ENCODE peak calls at places on chromosomes 5 and 9, in five cellular contexts. P, C, N, J and Q are unnamed samples.
A peak's percentile ranks its signal among the peaks of the same experiment; 100 is the strongest.

GRCh38 chr5:137997726-137998213 is 35.1 kb downstream of the FAM13B start:
- DNase-seq in P (peak; percentile 27), C (no peak), N (no peak), J (no peak), Q (no peak)

GRCh38 chr9:19028835-19029451 is 4.1 kb downstream of the SAXO1 start:
- DNase-seq in P (peak; percentile 83), C (no peak), N (no peak), J (peak; percentile 83), Q (peak; percentile 26)

GRCh38 chr9:17349816-17350215 is 215.0 kb downstream of the CNTLN start:
- DNase-seq in P (peak; percentile 37), C (no peak), N (no peak), J (no peak), Q (no peak)

GRCh38 chr5:1285141-1285540 is 9.7 kb downstream of the TERT start:
- DNase-seq in P (no peak), C (peak; percentile 52), N (no peak), J (no peak), Q (no peak)

GRCh38 chr5:92552206-92553160 is 1028.5 kb downstream of the NR2F1-AS1 start:
- DNase-seq in P (peak; percentile 100), C (no peak), N (no peak), J (no peak), Q (no peak)

GRCh38 chr5:73454379-73455036 is 5.9 kb upstream of the FOXD1 start:
- DNase-seq in P (peak; percentile 60), C (no peak), N (no peak), J (peak; percentile 78), Q (peak; percentile 59)

GRCh38 chr9:73199886-73200285 is 48.2 kb downstream of the ANXA1 start:
- DNase-seq in P (peak; percentile 8), C (no peak), N (no peak), J (peak; percentile 27), Q (no peak)

GRCh38 chr9:130215341-130216119 is 43.3 kb downstream of the NCS1 start:
- DNase-seq in P (peak; percentile 49), C (peak; percentile 89), N (no peak), J (no peak), Q (peak; percentile 33)

GRCh38 chr5:176578391-176578808 is 29.3 kb downstream of the CDHR2 start:
- DNase-seq in P (peak; percentile 26), C (no peak), N (peak; percentile 84), J (peak; percentile 53), Q (peak; percentile 42)

GRCh38 chr5:177491983-177492746 is 5.2 kb downstream of the PDLIM7 start:
- DNase-seq in P (no peak), C (no peak), N (no peak), J (no peak), Q (no peak)

GRCh38 chr5:72439192-72439591 is 68.0 kb downstream of the ZNF366 start:
- DNase-seq in P (no peak), C (no peak), N (no peak), J (no peak), Q (no peak)

GRCh38 chr5:31445041-31445600 is 86.8 kb downstream of the DROSHA start:
- DNase-seq in P (no peak), C (no peak), N (no peak), J (no peak), Q (no peak)

GRCh38 chr9:116434314-116434713 is 252.8 kb upstream of the TRIM32 start:
- DNase-seq in P (no peak), C (no peak), N (no peak), J (no peak), Q (no peak)

GRCh38 chr9:111030492-111030891 is 7.8 kb downstream of the LPAR1 start:
- DNase-seq in P (peak; percentile 31), C (no peak), N (no peak), J (peak; percentile 56), Q (no peak)

GRCh38 chr5:4104831-4105597 is 509.4 kb downstream of the IRX1 start:
- DNase-seq in P (no peak), C (no peak), N (no peak), J (no peak), Q (no peak)

GRCh38 chr9:112489039-112489546 is 2.5 kb downstream of the KIAA1958 start:
- DNase-seq in P (no peak), C (no peak), N (no peak), J (peak; percentile 58), Q (no peak)

GRCh38 chr5:51347704-51348103 is 35.5 kb upstream of the ISL1 start:
- DNase-seq in P (no peak), C (no peak), N (no peak), J (no peak), Q (no peak)

GRCh38 chr5:1417586-1418225 is 27.5 kb downstream of the SLC6A3 start:
- DNase-seq in P (no peak), C (peak; percentile 43), N (no peak), J (no peak), Q (no peak)

GRCh38 chr5:84382363-84383295 is 2.1 kb downstream of the EDIL3 start:
- DNase-seq in P (peak; percentile 51), C (peak; percentile 62), N (no peak), J (peak; percentile 72), Q (no peak)

GRCh38 chr5:107553063-107553676 is 117.6 kb downstream of the EFNA5 start:
- DNase-seq in P (no peak), C (no peak), N (no peak), J (no peak), Q (no peak)

GRCh38 chr5:66642538-66642937 is 46.3 kb downstream of the MAST4 start:
- DNase-seq in P (no peak), C (no peak), N (no peak), J (no peak), Q (no peak)

GRCh38 chr9:129309906-129310305 is 131.8 kb upstream of the IER5L start:
- DNase-seq in P (no peak), C (peak; percentile 15), N (peak; percentile 7), J (no peak), Q (no peak)

GRCh38 chr9:131485728-131486381 is 16.9 kb upstream of the POMT1 start:
- DNase-seq in P (no peak), C (no peak), N (no peak), J (no peak), Q (no peak)

GRCh38 chr5:176902911-176903664 is 3.9 kb upstream of the HK3 start:
- DNase-seq in P (no peak), C (no peak), N (no peak), J (no peak), Q (no peak)

GRCh38 chr5:177980776-177981175 is 15.3 kb downstream of the PROP1 start:
- DNase-seq in P (no peak), C (no peak), N (no peak), J (peak; percentile 35), Q (no peak)

GRCh38 chr5:177510567-177511053 is 984 bp upstream of the DOK3 start:
- DNase-seq in P (no peak), C (no peak), N (no peak), J (no peak), Q (no peak)

GRCh38 chr5:17190242-17190778 is 27.1 kb upstream of the BASP1 start:
- DNase-seq in P (peak; percentile 91), C (peak; percentile 77), N (no peak), J (peak; percentile 64), Q (peak; percentile 9)

GRCh38 chr5:111532873-111533272 is 20.5 kb upstream of the STARD4 start:
- DNase-seq in P (no peak), C (no peak), N (no peak), J (no peak), Q (no peak)

GRCh38 chr5:138605254-138605972 is 30.2 kb upstream of the HSPA9 start:
- DNase-seq in P (no peak), C (peak; percentile 28), N (no peak), J (no peak), Q (no peak)

GRCh38 chr5:147437161-147437596 is 72.7 kb downstream of the DPYSL3 start:
- DNase-seq in P (no peak), C (no peak), N (no peak), J (no peak), Q (no peak)

GRCh38 chr9:83707518-83707767 is 315 bp downstream of the UBQLN1 start:
- DNase-seq in P (no peak), C (no peak), N (no peak), J (no peak), Q (no peak)

GRCh38 chr5:157212307-157212706 is 31.7 kb downstream of the ITK start:
- DNase-seq in P (no peak), C (no peak), N (no peak), J (no peak), Q (no peak)

GRCh38 chr9:90830051-90830450 is 28.4 kb downstream of the SYK start:
- DNase-seq in P (no peak), C (no peak), N (no peak), J (no peak), Q (no peak)
- H3K4me1 ChIP-seq in P (no peaks in the 10 kb centered on the region), C (peaks cover 2% of the 10 kb centered on the region), N (no peaks in the 10 kb centered on the region), J (no peaks in the 10 kb centered on the region), Q (no peaks in the 10 kb centered on the region)

DNA sequence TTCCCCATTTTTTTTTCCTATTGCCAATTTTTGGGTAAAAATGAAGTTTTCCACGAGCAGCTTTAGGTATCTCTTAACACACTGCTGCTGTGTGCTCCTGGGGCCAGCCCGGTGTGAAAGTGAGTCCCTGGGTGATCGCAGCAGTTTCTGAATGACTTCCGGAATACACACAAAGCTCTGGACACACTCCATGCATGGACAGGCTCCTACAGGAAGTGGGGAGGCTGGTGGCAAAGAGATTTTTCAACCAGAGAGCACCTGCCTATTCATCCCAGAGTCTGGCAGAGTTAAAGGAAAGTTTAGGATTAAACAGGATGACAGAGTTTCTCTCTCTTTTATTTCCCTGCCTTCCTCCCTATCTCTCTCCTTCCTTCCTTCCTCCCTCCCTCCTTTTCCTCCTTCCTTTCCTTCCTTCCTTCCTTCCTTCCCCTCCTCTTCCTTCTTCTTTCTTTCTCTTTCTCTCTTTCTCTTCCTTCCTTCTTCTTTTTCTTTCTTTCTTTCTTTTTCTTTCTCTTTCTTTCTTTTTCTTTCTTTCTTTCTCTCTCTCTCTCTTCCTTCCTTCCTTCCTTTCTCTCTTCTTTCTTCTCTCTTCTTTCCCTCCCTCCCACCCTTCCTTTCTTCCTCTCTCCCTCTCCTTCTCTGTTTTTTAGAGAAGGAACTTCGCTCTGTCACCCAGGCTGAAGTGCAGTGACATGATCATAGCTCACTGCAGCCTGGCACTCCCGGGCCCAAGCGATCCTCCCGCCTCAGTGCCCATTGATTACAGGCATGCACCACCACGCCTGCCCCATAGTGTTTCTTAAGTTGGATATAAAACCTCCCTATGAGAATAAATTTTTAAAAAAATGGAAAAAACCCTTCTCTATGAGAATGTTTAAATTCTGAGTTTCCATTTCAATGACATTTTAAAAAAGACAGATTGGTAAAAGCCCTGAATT is 38.7 kb upstream of the UBTD2 start:
- DNase-seq in P (no peak), C (peak; percentile 42), N (no peak), J (no peak), Q (no peak)
- H3K4me1 ChIP-seq in P (no peaks in the 10 kb centered on the region), C (no peaks in the 10 kb centered on the region), N (no peaks in the 10 kb centered on the region), J (no peaks in the 10 kb centered on the region), Q (no peaks in the 10 kb centered on the region)

GRCh38 chr5:139692148-139692547 is 44.0 kb downstream of the CXXC5 start:
- DNase-seq in P (no peak), C (no peak), N (no peak), J (no peak), Q (no peak)

GRCh38 chr5:139691275-139691629 is 43.1 kb downstream of the CXXC5 start:
- DNase-seq in P (no peak), C (no peak), N (no peak), J (no peak), Q (no peak)

GRCh38 chr5:139688712-139689413 is 40.7 kb downstream of the CXXC5 start:
- DNase-seq in P (no peak), C (no peak), N (no peak), J (no peak), Q (no peak)

GRCh38 chr5:139689631-139690384 is 41.7 kb downstream of the CXXC5 start:
- DNase-seq in P (peak; percentile 58), C (no peak), N (no peak), J (no peak), Q (no peak)

GRCh38 chr5:139690385-139691274 is 42.5 kb downstream of the CXXC5 start:
- DNase-seq in P (peak; percentile 47), C (no peak), N (no peak), J (peak; percentile 62), Q (no peak)
- H3K4me1 ChIP-seq in P (no peaks in the 10 kb centered on the region), C (peaks cover 17% of the 10 kb centered on the region), N (peaks cover 8% of the 10 kb centered on the region), J (peaks cover 40% of the 10 kb centered on the region), Q (no peaks in the 10 kb centered on the region)

GRCh38 chr9:34990908-34991832 is 1.6 kb downstream of the DNAJB5 start:
- DNase-seq in P (no peak), C (no peak), N (no peak), J (no peak), Q (no peak)
- H3K4me1 ChIP-seq in P (peaks cover 29% of the 10 kb centered on the region), C (peaks cover 71% of the 10 kb centered on the region), N (no peaks in the 10 kb centered on the region), J (peaks cover 51% of the 10 kb centered on the region), Q (peaks cover 30% of the 10 kb centered on the region)